ENCODE peak calls at places on chromosomes 16 and 17, in eight cellular contexts. K, S, I, G, L, M, Q and W are unnamed samples.

GRCh38 chr16:84571506-84571905 is 46.4 kb downstream of the COTL1 start:
- ATAC-seq in K (no peak), Q (no peak), G (no peak), M (no peak), L (no peak), S (no peak), I (no peak), W (no peak)

GRCh38 chr16:48810803-48811453 is 200.9 kb upstream of the N4BP1 start:
- ATAC-seq in S (no peak), L (no peak), M (no peak), I (no peak), Q (no peak), G (no peak), K (no peak), W (no peak)

GRCh38 chr17:73068322-73069153 is 23.9 kb downstream of the SLC39A11 start:
- ATAC-seq in S (no peak), Q (no peak), L (no peak), M (no peak), K (no peak), I (no peak), G (peak; percentile 59), W (peak; percentile 40)

GRCh38 chr16:29910819-29911675 is 10.8 kb downstream of the ASPHD1 start:
- ATAC-seq in K (no peak), Q (no peak), S (peak; percentile 69), M (no peak), G (peak; percentile 46), I (no peak), L (no peak), W (peak; percentile 13)

GRCh38 chr17:78214016-78214705 is at the start of gene BIRC5:
- ATAC-seq in Q (peak; percentile 65), S (peak; percentile 99), G (peak; percentile 99), K (peak; percentile 100), I (peak; percentile 100), M (peak; percentile 99), L (peak; percentile 100), W (peak; percentile 96)

GRCh38 chr16:12679660-12680272 is 123.9 kb downstream of the CPPED1 start:
- ATAC-seq in Q (no peak), M (no peak), G (no peak), I (no peak), S (no peak), L (no peak), K (no peak), W (no peak)

GRCh38 chr17:78179372-78179771 is 7.5 kb downstream of the TK1 start:
- ATAC-seq in S (no peak), L (no peak), M (no peak), I (no peak), G (peak; percentile 10), K (no peak), Q (peak; percentile 50), W (peak; percentile 73)

GRCh38 chr17:41544497-41544896 is 16.4 kb upstream of the KRT19 start:
- ATAC-seq in M (no peak), S (no peak), K (no peak), Q (no peak), G (no peak), L (no peak), I (no peak), W (peak; percentile 14)

GRCh38 chr17:19876524-19877161 is 8.9 kb upstream of the ULK2 start:
- ATAC-seq in K (peak; percentile 73), I (peak; percentile 75), Q (no peak), L (peak; percentile 74), M (peak; percentile 88), S (no peak), G (peak; percentile 16), W (peak; percentile 32)

GRCh38 chr17:82545071-82545462 is 25.5 kb downstream of the FOXK2 start:
- ATAC-seq in I (no peak), M (no peak), K (no peak), L (no peak), G (no peak), Q (no peak), S (no peak), W (no peak)

GRCh38 chr17:45353047-45353446 is 36.2 kb upstream of the MAP3K14 start:
- ATAC-seq in I (peak; percentile 97), K (no peak), S (peak; percentile 60), L (peak; percentile 76), G (no peak), Q (no peak), M (peak; percentile 67), W (peak; percentile 26)

GRCh38 chr17:72715906-72716572 is 376.4 kb downstream of the SLC39A11 start:
- ATAC-seq in L (no peak), G (peak; percentile 89), I (no peak), M (no peak), Q (no peak), K (no peak), S (no peak), W (peak; percentile 42)

GRCh38 chr17:80673152-80673920 is 128.7 kb downstream of the RPTOR start:
- ATAC-seq in K (no peak), G (no peak), Q (no peak), M (peak; percentile 79), I (no peak), S (no peak), L (peak; percentile 31), W (no peak)

GRCh38 chr16:788399-789126 is at the start of gene CHTF18:
- ATAC-seq in L (peak; percentile 98), M (peak; percentile 94), G (peak; percentile 75), S (peak; percentile 86), K (peak; percentile 92), Q (peak; percentile 96), I (peak; percentile 80), W (peak; percentile 87)

GRCh38 chr16:80122155-80122554 is 418.6 kb upstream of the DYNLRB2 start:
- ATAC-seq in L (no peak), M (no peak), K (no peak), Q (no peak), I (no peak), G (no peak), S (no peak), W (no peak)

GRCh38 chr16:12618515-12618914 is 185.2 kb downstream of the CPPED1 start:
- ATAC-seq in G (no peak), S (no peak), Q (no peak), K (no peak), I (no peak), M (no peak), L (no peak), W (no peak)

GRCh38 chr17:5097101-5097834 is 14.4 kb downstream of the ZNF232 start:
- ATAC-seq in S (no peak), Q (no peak), G (no peak), I (no peak), L (peak; percentile 55), K (peak; percentile 67), M (no peak), W (peak; percentile 31)

GRCh38 chr17:18176152-18176551 is 7.5 kb upstream of the ALKBH5 start:
- ATAC-seq in K (no peak), I (no peak), L (no peak), Q (no peak), S (no peak), M (no peak), G (no peak), W (no peak)

GRCh38 chr16:54897930-54898329 is 32.7 kb upstream of the IRX5 start:
- ATAC-seq in Q (no peak), K (no peak), M (no peak), G (no peak), S (no peak), L (no peak), I (no peak), W (no peak)

GRCh38 chr17:65387322-65387721 is 174.1 kb downstream of the AXIN2 start:
- ATAC-seq in L (no peak), K (no peak), G (no peak), I (no peak), M (no peak), S (no peak), Q (no peak), W (no peak)

GRCh38 chr17:73030995-73031394 is 61.5 kb downstream of the SLC39A11 start:
- ATAC-seq in I (no peak), M (no peak), L (no peak), S (no peak), K (no peak), G (no peak), Q (no peak), W (no peak)

GRCh38 chr17:39543176-39543575 is 64.5 kb downstream of the NEUROD2 start:
- ATAC-seq in I (no peak), Q (no peak), M (no peak), G (no peak), S (no peak), K (no peak), L (no peak), W (no peak)

GRCh38 chr17:82058855-82059249 is 6.8 kb downstream of the DUS1L start:
- ATAC-seq in I (no peak), K (no peak), Q (no peak), M (no peak), G (no peak), S (no peak), L (no peak), W (no peak)